ENCODE peak calls at places on chromosomes 13 and 19, in four cellular contexts. One of them, this sample, is unnamed.

GRCh38 chr19:45113628-45114027 is 20.6 kb downstream of the PPP1R37 start:
- DNase-seq in psoas muscle: no peak
- DNase-seq in IMR-90: no peak
- DNase-seq in brain microvascular endothelial cell: no peak
- DNase-seq in this sample: no peak

GRCh38 chr13:33073338-33073737 is 57.1 kb downstream of the KL start:
- DNase-seq in psoas muscle: no peak
- DNase-seq in IMR-90: no peak
- DNase-seq in brain microvascular endothelial cell: no peak
- DNase-seq in this sample: no peak

GRCh38 chr19:43414554-43414953 is at the start of gene TEX101:
- DNase-seq in psoas muscle: no peak
- DNase-seq in IMR-90: no peak
- DNase-seq in brain microvascular endothelial cell: no peak
- DNase-seq in this sample: no peak

GRCh38 chr13:83298636-83299035 is 583.6 kb downstream of the SLITRK1 start:
- DNase-seq in psoas muscle: no peak
- DNase-seq in IMR-90: no peak
- DNase-seq in brain microvascular endothelial cell: no peak
- DNase-seq in this sample: peak; percentile 17

GRCh38 chr13:80235559-80236296 is 105.2 kb downstream of the SPRY2 start:
- DNase-seq in psoas muscle: no peak
- DNase-seq in IMR-90: no peak
- DNase-seq in brain microvascular endothelial cell: peak; percentile 40
- DNase-seq in this sample: no peak

GRCh38 chr13:68019901-68020300 is 789.8 kb upstream of the PCDH9 start:
- DNase-seq in psoas muscle: no peak
- DNase-seq in IMR-90: no peak
- DNase-seq in brain microvascular endothelial cell: no peak
- DNase-seq in this sample: no peak

GRCh38 chr13:71964491-71965108 is 97.6 kb upstream of the DACH1 start:
- DNase-seq in psoas muscle: no peak
- DNase-seq in IMR-90: no peak
- DNase-seq in brain microvascular endothelial cell: peak; percentile 22
- DNase-seq in this sample: no peak

GRCh38 chr19:38837656-38838121 is 6.1 kb upstream of the ECH1 start:
- DNase-seq in psoas muscle: no peak
- DNase-seq in IMR-90: peak; percentile 35
- DNase-seq in brain microvascular endothelial cell: no peak
- DNase-seq in this sample: no peak

GRCh38 chr13:40116008-40116407 is 460.5 kb downstream of the COG6 start:
- DNase-seq in psoas muscle: no peak
- DNase-seq in IMR-90: peak; percentile 40
- DNase-seq in brain microvascular endothelial cell: peak; percentile 96
- DNase-seq in this sample: peak; percentile 60

GRCh38 chr19:39156230-39156890 is 30.8 kb downstream of the PAK4 start:
- DNase-seq in psoas muscle: no peak
- DNase-seq in IMR-90: peak; percentile 29
- DNase-seq in brain microvascular endothelial cell: peak; percentile 8
- DNase-seq in this sample: no peak

GRCh38 chr13:47256618-47257017 is 359.8 kb upstream of the HTR2A start:
- DNase-seq in psoas muscle: no peak
- DNase-seq in IMR-90: peak; percentile 93
- DNase-seq in brain microvascular endothelial cell: peak; percentile 63
- DNase-seq in this sample: peak; percentile 87

GRCh38 chr13:21481359-21481758 is 22.3 kb upstream of the ZDHHC20 start:
- DNase-seq in psoas muscle: no peak
- DNase-seq in IMR-90: no peak
- DNase-seq in brain microvascular endothelial cell: no peak
- DNase-seq in this sample: no peak

GRCh38 chr19:3115916-3116602 is 19.8 kb upstream of the GNA15 start:
- DNase-seq in psoas muscle: no peak
- DNase-seq in IMR-90: no peak
- DNase-seq in brain microvascular endothelial cell: no peak
- DNase-seq in this sample: no peak

GRCh38 chr19:55553217-55554182 is 8.2 kb upstream of the SBK3 start:
- DNase-seq in psoas muscle: no peak
- DNase-seq in IMR-90: no peak
- DNase-seq in brain microvascular endothelial cell: no peak
- DNase-seq in this sample: peak; percentile 22

GRCh38 chr19:11479090-11479469 is 1.8 kb downstream of the ELAVL3 start:
- DNase-seq in psoas muscle: no peak
- DNase-seq in IMR-90: no peak
- DNase-seq in brain microvascular endothelial cell: no peak
- DNase-seq in this sample: no peak

GRCh38 chr13:99086869-99087129 is 108.9 kb upstream of the DOCK9 start:
- DNase-seq in psoas muscle: no peak
- DNase-seq in IMR-90: no peak
- DNase-seq in brain microvascular endothelial cell: no peak
- DNase-seq in this sample: peak; percentile 17

GRCh38 chr13:50543767-50544166 is 299.7 kb downstream of the DLEU7 start:
- DNase-seq in psoas muscle: peak; percentile 22
- DNase-seq in IMR-90: peak; percentile 91
- DNase-seq in brain microvascular endothelial cell: peak; percentile 84
- DNase-seq in this sample: peak; percentile 77

GRCh38 chr19:44734357-44734756 is 14.2 kb upstream of the BCL3 start:
- DNase-seq in psoas muscle: no peak
- DNase-seq in IMR-90: no peak
- DNase-seq in brain microvascular endothelial cell: no peak
- DNase-seq in this sample: no peak

GRCh38 chr13:77390391-77390790 is 63.5 kb upstream of the MYCBP2 start:
- DNase-seq in psoas muscle: peak; percentile 18
- DNase-seq in IMR-90: no peak
- DNase-seq in brain microvascular endothelial cell: no peak
- DNase-seq in this sample: no peak

GRCh38 chr19:55454787-55455243 is 6.6 kb downstream of the ISOC2 start:
- DNase-seq in psoas muscle: no peak
- DNase-seq in IMR-90: peak; percentile 22
- DNase-seq in brain microvascular endothelial cell: no peak
- DNase-seq in this sample: peak; percentile 74

GRCh38 chr19:2997720-2998119 is 20.4 kb downstream of the TLE6 start:
- DNase-seq in psoas muscle: no peak
- DNase-seq in IMR-90: no peak
- DNase-seq in brain microvascular endothelial cell: no peak
- DNase-seq in this sample: no peak

GRCh38 chr19:33238750-33239149 is 13.1 kb upstream of the SLC7A10 start:
- DNase-seq in psoas muscle: no peak
- DNase-seq in IMR-90: no peak
- DNase-seq in brain microvascular endothelial cell: no peak
- DNase-seq in this sample: no peak

GRCh38 chr13:93476175-93476574 is 249.6 kb downstream of the GPC6 start:
- DNase-seq in psoas muscle: no peak
- DNase-seq in IMR-90: peak; percentile 91
- DNase-seq in brain microvascular endothelial cell: peak; percentile 90
- DNase-seq in this sample: peak; percentile 78

GRCh38 chr13:42720116-42720857 is 61.1 kb upstream of the FAM216B start:
- DNase-seq in psoas muscle: no peak
- DNase-seq in IMR-90: peak; percentile 99
- DNase-seq in brain microvascular endothelial cell: peak; percentile 98
- DNase-seq in this sample: peak; percentile 95

GRCh38 chr13:42970824-42971669 is 21.0 kb downstream of the EPSTI1 start:
- DNase-seq in psoas muscle: no peak
- DNase-seq in IMR-90: peak; percentile 43
- DNase-seq in brain microvascular endothelial cell: peak; percentile 64
- DNase-seq in this sample: peak; percentile 32

GRCh38 chr19:1370579-1371361 is 12.9 kb upstream of the NDUFS7 start:
- DNase-seq in psoas muscle: no peak
- DNase-seq in IMR-90: no peak
- DNase-seq in brain microvascular endothelial cell: no peak
- DNase-seq in this sample: no peak

GRCh38 chr13:25371608-25372274 is at the start of gene ATP8A2:
- DNase-seq in psoas muscle: no peak
- DNase-seq in IMR-90: no peak
- DNase-seq in brain microvascular endothelial cell: no peak
- DNase-seq in this sample: peak; percentile 29

GRCh38 chr19:39409886-39410619 is 2.4 kb upstream of the PLEKHG2 start:
- DNase-seq in psoas muscle: peak; percentile 87
- DNase-seq in IMR-90: no peak
- DNase-seq in brain microvascular endothelial cell: peak; percentile 67
- DNase-seq in this sample: peak; percentile 92

DNA sequence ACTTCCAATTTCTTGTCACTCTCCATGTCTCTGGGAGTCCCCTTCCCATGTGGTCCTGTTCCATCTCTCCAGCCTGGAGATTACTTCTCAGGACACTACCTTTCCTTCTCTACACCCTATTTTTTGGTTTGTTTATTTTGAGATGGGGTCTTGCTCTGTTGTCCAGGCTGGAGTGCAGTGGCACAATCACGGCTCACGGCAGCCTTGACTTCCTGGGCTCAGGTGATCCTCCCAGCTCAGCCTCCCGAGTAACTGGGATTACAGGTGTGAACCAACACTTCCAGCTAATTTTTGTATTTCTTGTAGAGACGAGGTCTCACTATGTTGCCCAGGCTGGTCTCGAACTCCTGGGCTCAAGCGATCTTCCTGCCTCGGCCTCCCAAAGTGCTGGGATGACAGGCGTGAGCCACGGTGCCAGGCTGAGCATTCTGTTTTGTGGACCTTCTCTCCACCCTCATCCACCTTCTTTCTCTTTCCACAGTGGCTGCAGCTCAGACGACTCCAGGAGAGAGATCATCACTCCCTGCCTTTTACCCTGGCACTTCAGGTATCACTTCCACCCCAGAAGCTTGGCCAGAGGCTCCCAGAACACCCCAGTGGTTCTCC is 644 bp downstream of the HCST start:
- DNase-seq in psoas muscle: no peak
- DNase-seq in IMR-90: no peak
- DNase-seq in brain microvascular endothelial cell: no peak
- DNase-seq in this sample: no peak
- H3K4me3 ChIP-seq in psoas muscle: peak overlapping the region; percentile 30
- H3K4me3 ChIP-seq in IMR-90: no peak overlapping the region
- H3K4me3 ChIP-seq in brain microvascular endothelial cell: peak overlapping the region; percentile 41
- H3K4me3 ChIP-seq in this sample: peak overlapping the region; percentile 36

DNA sequence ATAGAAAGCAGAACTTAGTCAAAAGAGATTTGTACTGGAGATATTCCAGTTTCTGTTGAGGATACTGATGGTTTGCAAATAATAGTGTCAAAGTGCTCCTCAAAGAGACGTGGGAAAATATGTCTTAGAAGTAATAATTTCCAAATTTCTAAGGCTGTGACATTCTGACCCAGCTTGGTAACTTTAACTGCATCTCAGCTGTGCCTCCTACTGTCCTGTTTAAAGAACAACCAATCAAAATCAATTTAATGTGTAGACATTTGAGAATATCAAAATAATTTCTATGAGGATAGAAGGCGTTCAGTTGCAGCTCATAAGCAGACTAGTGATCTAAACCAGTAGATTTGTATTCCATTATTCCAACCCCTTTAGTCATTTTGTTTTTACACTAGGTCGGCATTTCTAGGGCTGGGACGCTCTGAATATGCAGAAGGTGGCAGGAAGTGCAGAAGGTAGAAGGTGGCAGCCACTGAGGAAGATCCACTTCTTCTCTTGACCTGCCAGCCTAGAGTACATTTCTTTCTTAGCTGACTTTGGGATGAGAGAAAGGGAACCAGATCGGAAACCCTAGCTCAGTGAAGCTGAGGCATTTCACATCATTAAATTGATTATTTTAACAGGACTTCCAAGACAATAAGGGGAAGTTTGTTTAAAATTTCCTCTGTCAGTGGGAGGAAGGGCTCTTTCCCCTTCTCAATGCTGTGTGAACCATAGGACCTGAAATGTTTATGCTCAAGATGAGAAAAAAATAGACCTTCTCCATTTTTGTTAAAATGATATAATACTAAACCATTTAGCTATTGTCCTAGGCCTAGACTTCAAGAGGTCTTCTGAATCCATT is 67.5 kb downstream of the COL4A1 start:
- DNase-seq in psoas muscle: no peak
- DNase-seq in IMR-90: no peak
- DNase-seq in brain microvascular endothelial cell: no peak
- DNase-seq in this sample: no peak
- TF ChIP-seq CTCF in psoas muscle: no peak
- TF ChIP-seq CTCF in IMR-90: peak; percentile 10
- TF ChIP-seq CTCF in brain microvascular endothelial cell: peak; percentile 29
- TF ChIP-seq CTCF in this sample: no peak

GRCh38 chr19:41860419-41861097 is 503 bp downstream of the RPS19 start:
- DNase-seq in psoas muscle: no peak
- DNase-seq in IMR-90: no peak
- DNase-seq in brain microvascular endothelial cell: no peak
- DNase-seq in this sample: peak; percentile 29

GRCh38 chr19:41862445-41862986 is 2.5 kb downstream of the RPS19 start:
- DNase-seq in psoas muscle: no peak
- DNase-seq in IMR-90: no peak
- DNase-seq in brain microvascular endothelial cell: no peak
- DNase-seq in this sample: no peak

GRCh38 chr19:41863209-41863931 is 3.3 kb downstream of the RPS19 start:
- DNase-seq in psoas muscle: no peak
- DNase-seq in IMR-90: no peak
- DNase-seq in brain microvascular endothelial cell: no peak
- DNase-seq in this sample: no peak

GRCh38 chr19:41861098-41861768 is 1.2 kb downstream of the RPS19 start:
- DNase-seq in psoas muscle: no peak
- DNase-seq in IMR-90: no peak
- DNase-seq in brain microvascular endothelial cell: no peak
- DNase-seq in this sample: no peak

DNA sequence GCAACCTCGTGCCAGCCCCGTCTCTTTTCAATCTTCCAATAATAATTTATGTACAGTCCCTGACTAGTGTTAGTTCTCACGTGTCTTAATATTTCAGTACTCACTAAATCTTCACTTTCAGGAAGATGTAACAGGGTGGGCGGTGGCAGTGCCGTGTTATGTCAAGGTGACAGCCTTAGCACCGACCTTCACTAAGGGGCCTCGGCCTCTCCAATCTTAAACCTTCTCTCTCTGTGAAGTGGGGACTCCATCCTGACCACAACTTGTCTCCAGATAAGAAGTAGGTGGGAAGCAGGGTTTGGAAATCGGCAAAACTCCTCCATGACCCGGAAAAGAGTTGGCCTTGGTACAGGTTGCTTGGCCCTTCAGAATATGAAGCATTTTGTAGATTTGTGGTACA is 1.8 kb downstream of the RPS19 start:
- DNase-seq in psoas muscle: no peak
- DNase-seq in IMR-90: no peak
- DNase-seq in brain microvascular endothelial cell: no peak
- DNase-seq in this sample: no peak
- H3K4me3 ChIP-seq in psoas muscle: peak overlapping the region; percentile 94
- H3K4me3 ChIP-seq in IMR-90: no peak overlapping the region
- H3K4me3 ChIP-seq in brain microvascular endothelial cell: peak overlapping the region; percentile 99
- H3K4me3 ChIP-seq in this sample: peak overlapping the region; percentile 95

DNA sequence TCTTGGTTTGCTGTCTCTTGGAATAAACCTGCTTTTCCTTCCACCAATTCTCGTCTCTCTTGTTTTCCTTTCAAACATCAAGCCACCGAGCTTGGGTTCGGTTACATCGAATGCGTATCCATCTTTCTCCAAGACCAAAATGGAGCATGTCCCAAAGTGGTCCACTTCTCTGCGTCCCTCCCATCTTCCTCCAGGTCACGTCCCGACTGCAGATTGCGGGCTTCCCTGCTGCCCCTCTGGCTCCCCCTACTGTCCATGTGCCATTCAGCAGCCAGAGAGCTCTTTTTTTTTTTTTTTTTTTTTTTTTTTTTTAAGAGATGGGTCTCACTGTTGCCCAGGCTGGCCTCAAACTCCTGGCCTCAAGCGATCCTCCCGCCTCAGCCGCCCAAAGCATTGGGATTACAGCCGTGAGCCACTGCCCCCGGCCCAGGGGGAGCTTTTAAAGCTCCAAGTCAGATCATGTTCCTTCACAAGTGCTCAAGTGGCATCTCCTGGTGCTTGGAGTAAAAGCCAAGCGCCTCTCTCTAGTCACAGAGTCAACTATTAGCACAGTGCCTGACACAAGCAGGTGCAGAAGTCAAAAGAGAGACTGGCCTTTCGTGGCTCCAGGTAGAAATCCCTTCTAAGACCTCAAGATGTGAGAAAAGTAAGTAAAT is 10.0 kb downstream of the COL5A3 start:
- DNase-seq in psoas muscle: peak; percentile 63
- DNase-seq in IMR-90: peak; percentile 70
- DNase-seq in brain microvascular endothelial cell: peak; percentile 48
- DNase-seq in this sample: peak; percentile 82
- TF ChIP-seq CTCF in psoas muscle: peak; percentile 41
- TF ChIP-seq CTCF in IMR-90: peak; percentile 89
- TF ChIP-seq CTCF in brain microvascular endothelial cell: peak; percentile 93
- TF ChIP-seq CTCF in this sample: peak; percentile 93